ENCODE peak calls at places on chromosomes 11 and 22, in nine cellular contexts. One of them, this sample, is unnamed. For H3K4me1, the result is how much of the 10 kb centered on the place peaks cover.

GRCh38 chr11:61111060-61111435 is 8.8 kb downstream of the CD5 start:
- DNase-seq in OCI-LY7: no peak
- DNase-seq in neuronal stem cell: no peak
- DNase-seq in testis: no peak
- DNase-seq in CD8-positive, alpha-beta T cell: no peak
- DNase-seq in kidney: no peak
- DNase-seq in K562: no peak
- DNase-seq in adipocyte: no peak
- DNase-seq in MM.1S: no peak
- DNase-seq in this sample: no peak

GRCh38 chr11:117205211-117205818 is 6.1 kb downstream of the TAGLN start:
- DNase-seq in kidney: no peak
- DNase-seq in K562: no peak
- DNase-seq in OCI-LY7: no peak
- DNase-seq in MM.1S: no peak
- DNase-seq in testis: no peak
- DNase-seq in CD8-positive, alpha-beta T cell: no peak
- DNase-seq in neuronal stem cell: no peak
- DNase-seq in adipocyte: no peak
- DNase-seq in this sample: no peak

GRCh38 chr11:16448123-16448717 is 91.9 kb upstream of the SOX6 start:
- DNase-seq in CD8-positive, alpha-beta T cell: no peak
- DNase-seq in MM.1S: no peak
- DNase-seq in K562: no peak
- DNase-seq in adipocyte: no peak
- DNase-seq in OCI-LY7: no peak
- DNase-seq in kidney: no peak
- DNase-seq in testis: no peak
- DNase-seq in neuronal stem cell: no peak
- DNase-seq in this sample: no peak

GRCh38 chr11:66068154-66068821 is 1.8 kb upstream of the PACS1 start:
- DNase-seq in K562: peak
- DNase-seq in testis: peak
- DNase-seq in CD8-positive, alpha-beta T cell: peak
- DNase-seq in MM.1S: peak
- DNase-seq in OCI-LY7: peak
- DNase-seq in kidney: no peak
- DNase-seq in neuronal stem cell: peak
- DNase-seq in adipocyte: peak
- DNase-seq in this sample: peak

GRCh38 chr11:97463891-97464290 is 1074.1 kb downstream of the JRKL start:
- DNase-seq in OCI-LY7: no peak
- DNase-seq in CD8-positive, alpha-beta T cell: no peak
- DNase-seq in MM.1S: no peak
- DNase-seq in testis: no peak
- DNase-seq in kidney: peak
- DNase-seq in adipocyte: no peak
- DNase-seq in neuronal stem cell: no peak
- DNase-seq in K562: no peak
- DNase-seq in this sample: no peak

GRCh38 chr22:42368379-42369249 is 63.6 kb downstream of the NFAM1 start:
- DNase-seq in testis: peak
- DNase-seq in neuronal stem cell: no peak
- DNase-seq in adipocyte: no peak
- DNase-seq in CD8-positive, alpha-beta T cell: peak
- DNase-seq in kidney: peak
- DNase-seq in K562: peak
- DNase-seq in MM.1S: no peak
- DNase-seq in OCI-LY7: no peak
- DNase-seq in this sample: no peak

GRCh38 chr11:9787981-9788521 is 124.2 kb downstream of the SWAP70 start:
- DNase-seq in CD8-positive, alpha-beta T cell: no peak
- DNase-seq in K562: no peak
- DNase-seq in neuronal stem cell: no peak
- DNase-seq in adipocyte: peak
- DNase-seq in OCI-LY7: no peak
- DNase-seq in kidney: no peak
- DNase-seq in testis: no peak
- DNase-seq in MM.1S: no peak
- DNase-seq in this sample: no peak

GRCh38 chr11:41115066-41115465 is 344.4 kb downstream of the LRRC4C start:
- DNase-seq in CD8-positive, alpha-beta T cell: no peak
- DNase-seq in K562: no peak
- DNase-seq in kidney: no peak
- DNase-seq in OCI-LY7: no peak
- DNase-seq in MM.1S: no peak
- DNase-seq in adipocyte: no peak
- DNase-seq in testis: no peak
- DNase-seq in neuronal stem cell: no peak
- DNase-seq in this sample: no peak

GRCh38 chr22:48827904-48828555 is 999.6 kb downstream of the BRD1 start:
- DNase-seq in CD8-positive, alpha-beta T cell: no peak
- DNase-seq in OCI-LY7: no peak
- DNase-seq in K562: no peak
- DNase-seq in MM.1S: no peak
- DNase-seq in neuronal stem cell: no peak
- DNase-seq in adipocyte: no peak
- DNase-seq in testis: no peak
- DNase-seq in kidney: peak
- DNase-seq in this sample: no peak

GRCh38 chr11:57196556-57196955 is 14.8 kb downstream of the LRRC55 start:
- DNase-seq in CD8-positive, alpha-beta T cell: no peak
- DNase-seq in kidney: no peak
- DNase-seq in testis: no peak
- DNase-seq in OCI-LY7: no peak
- DNase-seq in adipocyte: no peak
- DNase-seq in K562: no peak
- DNase-seq in neuronal stem cell: no peak
- DNase-seq in MM.1S: no peak
- DNase-seq in this sample: no peak

GRCh38 chr22:44188986-44189630 is 8.4 kb downstream of the PARVG start:
- DNase-seq in neuronal stem cell: no peak
- DNase-seq in K562: no peak
- DNase-seq in adipocyte: no peak
- DNase-seq in CD8-positive, alpha-beta T cell: no peak
- DNase-seq in OCI-LY7: no peak
- DNase-seq in testis: no peak
- DNase-seq in kidney: peak
- DNase-seq in MM.1S: no peak
- DNase-seq in this sample: no peak

GRCh38 chr11:11020747-11021149 is 162.9 kb upstream of the ZBED5 start:
- DNase-seq in K562: peak
- DNase-seq in kidney: no peak
- DNase-seq in OCI-LY7: no peak
- DNase-seq in MM.1S: no peak
- DNase-seq in CD8-positive, alpha-beta T cell: no peak
- DNase-seq in adipocyte: no peak
- DNase-seq in neuronal stem cell: no peak
- DNase-seq in testis: no peak
- DNase-seq in this sample: no peak

GRCh38 chr11:5891216-5891800 is 1.7 kb upstream of the OR52E5 start:
- DNase-seq in kidney: no peak
- DNase-seq in neuronal stem cell: no peak
- DNase-seq in OCI-LY7: peak
- DNase-seq in adipocyte: peak
- DNase-seq in CD8-positive, alpha-beta T cell: no peak
- DNase-seq in MM.1S: peak
- DNase-seq in testis: no peak
- DNase-seq in K562: peak
- DNase-seq in this sample: no peak

GRCh38 chr11:118744001-118744400 is 47.0 kb downstream of the DDX6 start:
- DNase-seq in CD8-positive, alpha-beta T cell: no peak
- DNase-seq in K562: no peak
- DNase-seq in neuronal stem cell: no peak
- DNase-seq in OCI-LY7: no peak
- DNase-seq in kidney: no peak
- DNase-seq in MM.1S: no peak
- DNase-seq in testis: no peak
- DNase-seq in adipocyte: peak
- DNase-seq in this sample: no peak

GRCh38 chr11:64642418-64642735 is 51.4 kb downstream of the SLC22A12 start:
- DNase-seq in K562: no peak
- DNase-seq in OCI-LY7: no peak
- DNase-seq in testis: no peak
- DNase-seq in CD8-positive, alpha-beta T cell: no peak
- DNase-seq in neuronal stem cell: no peak
- DNase-seq in MM.1S: no peak
- DNase-seq in adipocyte: no peak
- DNase-seq in kidney: no peak
- DNase-seq in this sample: no peak

GRCh38 chr11:63610604-63611394 is 3.4 kb downstream of the PLAAT3 start:
- DNase-seq in neuronal stem cell: no peak
- DNase-seq in MM.1S: no peak
- DNase-seq in OCI-LY7: no peak
- DNase-seq in adipocyte: peak
- DNase-seq in testis: peak
- DNase-seq in kidney: no peak
- DNase-seq in CD8-positive, alpha-beta T cell: no peak
- DNase-seq in K562: no peak
- DNase-seq in this sample: no peak

GRCh38 chr11:70610561-70610960 is 212.2 kb downstream of the CTTN start:
- DNase-seq in CD8-positive, alpha-beta T cell: no peak
- DNase-seq in MM.1S: no peak
- DNase-seq in OCI-LY7: no peak
- DNase-seq in adipocyte: peak
- DNase-seq in kidney: peak
- DNase-seq in neuronal stem cell: no peak
- DNase-seq in testis: no peak
- DNase-seq in K562: no peak
- DNase-seq in this sample: no peak
- H3K4me1 ChIP-seq in CD8-positive, alpha-beta T cell: under half
- H3K4me1 ChIP-seq in MM.1S: under half
- H3K4me1 ChIP-seq in OCI-LY7: under half
- H3K4me1 ChIP-seq in adipocyte: under half
- H3K4me1 ChIP-seq in kidney: under half
- H3K4me1 ChIP-seq in neuronal stem cell: under half
- H3K4me1 ChIP-seq in testis: under half
- H3K4me1 ChIP-seq in K562: under half
- H3K4me1 ChIP-seq in this sample: under half

GRCh38 chr22:25656724-25657123 is 85.3 kb upstream of the MYO18B start:
- DNase-seq in neuronal stem cell: no peak
- DNase-seq in OCI-LY7: peak
- DNase-seq in MM.1S: peak
- DNase-seq in kidney: no peak
- DNase-seq in testis: no peak
- DNase-seq in CD8-positive, alpha-beta T cell: no peak
- DNase-seq in adipocyte: no peak
- DNase-seq in K562: no peak
- DNase-seq in this sample: no peak
- H3K4me3 ChIP-seq in neuronal stem cell: no peak
- H3K4me3 ChIP-seq in OCI-LY7: no peak
- H3K4me3 ChIP-seq in MM.1S: no peak
- H3K4me3 ChIP-seq in kidney: no peak
- H3K4me3 ChIP-seq in testis: no peak
- H3K4me3 ChIP-seq in CD8-positive, alpha-beta T cell: no peak
- H3K4me3 ChIP-seq in adipocyte: no peak
- H3K4me3 ChIP-seq in K562: no peak
- H3K4me3 ChIP-seq in this sample: no peak

GRCh38 chr11:34631737-34632104 is 10.8 kb downstream of the EHF start:
- DNase-seq in neuronal stem cell: no peak
- DNase-seq in kidney: peak
- DNase-seq in MM.1S: no peak
- DNase-seq in adipocyte: no peak
- DNase-seq in CD8-positive, alpha-beta T cell: no peak
- DNase-seq in testis: no peak
- DNase-seq in OCI-LY7: no peak
- DNase-seq in K562: no peak
- DNase-seq in this sample: no peak

GRCh38 chr11:34627197-34627596 is 6.3 kb downstream of the EHF start:
- DNase-seq in CD8-positive, alpha-beta T cell: no peak
- DNase-seq in neuronal stem cell: no peak
- DNase-seq in K562: no peak
- DNase-seq in testis: no peak
- DNase-seq in OCI-LY7: no peak
- DNase-seq in adipocyte: no peak
- DNase-seq in kidney: no peak
- DNase-seq in MM.1S: no peak
- DNase-seq in this sample: no peak

GRCh38 chr11:34630544-34630943 is 9.7 kb downstream of the EHF start:
- DNase-seq in MM.1S: no peak
- DNase-seq in K562: no peak
- DNase-seq in neuronal stem cell: no peak
- DNase-seq in kidney: peak
- DNase-seq in adipocyte: no peak
- DNase-seq in testis: no peak
- DNase-seq in CD8-positive, alpha-beta T cell: no peak
- DNase-seq in OCI-LY7: no peak
- DNase-seq in this sample: no peak

GRCh38 chr11:34631297-34631696 is 10.4 kb downstream of the EHF start:
- DNase-seq in K562: no peak
- DNase-seq in CD8-positive, alpha-beta T cell: no peak
- DNase-seq in OCI-LY7: no peak
- DNase-seq in kidney: no peak
- DNase-seq in testis: no peak
- DNase-seq in neuronal stem cell: no peak
- DNase-seq in adipocyte: no peak
- DNase-seq in MM.1S: no peak
- DNase-seq in this sample: no peak

DNA sequence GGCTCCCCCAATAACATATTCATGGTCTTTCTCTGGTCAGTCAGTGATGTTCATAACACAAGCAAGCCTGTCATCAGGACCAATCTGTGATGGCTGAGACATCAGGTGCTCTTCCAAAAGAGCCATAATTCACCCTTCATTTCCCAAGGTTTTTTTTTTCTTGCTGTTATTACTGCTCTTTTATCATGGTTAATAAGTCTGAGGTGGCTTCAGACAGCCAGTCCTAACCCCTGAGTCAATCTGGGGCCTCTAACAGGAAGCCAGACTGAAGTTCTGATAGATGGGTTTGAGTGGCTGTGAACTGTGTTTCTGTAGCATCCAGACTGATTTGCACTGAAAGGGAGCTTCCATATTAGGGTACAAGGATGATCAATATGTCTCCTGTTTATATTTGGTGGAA is 8.8 kb downstream of the EHF start:
- DNase-seq in adipocyte: no peak
- DNase-seq in CD8-positive, alpha-beta T cell: no peak
- DNase-seq in OCI-LY7: no peak
- DNase-seq in K562: no peak
- DNase-seq in kidney: no peak
- DNase-seq in testis: no peak
- DNase-seq in MM.1S: no peak
- DNase-seq in neuronal stem cell: no peak
- DNase-seq in this sample: no peak
- H3K4me1 ChIP-seq in adipocyte: under half
- H3K4me1 ChIP-seq in CD8-positive, alpha-beta T cell: under half
- H3K4me1 ChIP-seq in OCI-LY7: under half
- H3K4me1 ChIP-seq in K562: under half
- H3K4me1 ChIP-seq in kidney: under half
- H3K4me1 ChIP-seq in testis: under half
- H3K4me1 ChIP-seq in MM.1S: under half
- H3K4me1 ChIP-seq in neuronal stem cell: under half
- H3K4me1 ChIP-seq in this sample: under half

DNA sequence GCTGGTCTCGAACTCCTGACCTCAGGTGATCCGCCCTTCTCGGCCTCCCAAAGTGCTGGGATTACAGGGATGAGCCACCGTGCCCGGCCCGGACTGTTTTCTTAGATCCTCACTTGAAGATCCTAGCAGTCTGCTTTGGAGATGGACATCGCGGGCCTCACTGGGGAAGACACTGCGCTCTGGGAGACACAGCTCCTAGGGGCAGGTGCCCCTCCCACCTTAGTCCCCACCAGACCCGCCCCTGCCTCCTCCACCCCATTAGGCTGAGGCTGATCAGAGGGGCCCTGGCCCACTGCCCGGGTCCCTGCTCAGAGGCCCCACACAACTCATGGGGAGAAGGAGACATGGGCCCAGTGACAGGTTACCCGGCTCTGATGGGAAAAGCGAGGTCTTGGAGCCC is 11.3 kb upstream of the LTO1 start:
- DNase-seq in K562: no peak
- DNase-seq in CD8-positive, alpha-beta T cell: no peak
- DNase-seq in kidney: no peak
- DNase-seq in adipocyte: no peak
- DNase-seq in testis: no peak
- DNase-seq in neuronal stem cell: no peak
- DNase-seq in MM.1S: no peak
- DNase-seq in OCI-LY7: no peak
- DNase-seq in this sample: no peak
- H3K4me3 ChIP-seq in K562: no peak
- H3K4me3 ChIP-seq in CD8-positive, alpha-beta T cell: no peak
- H3K4me3 ChIP-seq in kidney: no peak
- H3K4me3 ChIP-seq in adipocyte: no peak
- H3K4me3 ChIP-seq in testis: no peak
- H3K4me3 ChIP-seq in neuronal stem cell: no peak
- H3K4me3 ChIP-seq in MM.1S: no peak
- H3K4me3 ChIP-seq in OCI-LY7: no peak
- H3K4me3 ChIP-seq in this sample: no peak